ENCODE peak calls at places on chromosomes 1 and 21, in five cellular contexts. One of them, this sample, is unnamed.

GRCh38 chr1:117627562-117628165 is 21.8 kb downstream of the TENT5C start:
- DNase-seq in fibroblast of mammary gland: no peak
- DNase-seq in activated T-helper 1 cell treated with Interleukin-2 at 50 U/mL for 16 hours: no peak
- DNase-seq in K562: no peak
- DNase-seq in skeletal muscle cell: no peak
- DNase-seq in this sample: no peak

GRCh38 chr1:229855999-229856650 is 210.9 kb upstream of the GALNT2 start:
- DNase-seq in activated T-helper 1 cell treated with Interleukin-2 at 50 U/mL for 16 hours: no peak
- DNase-seq in fibroblast of mammary gland: no peak
- DNase-seq in skeletal muscle cell: no peak
- DNase-seq in K562: no peak
- DNase-seq in this sample: no peak

GRCh38 chr1:155210304-155210703 is 1.8 kb downstream of the MTX1 start:
- DNase-seq in skeletal muscle cell: no peak
- DNase-seq in K562: no peak
- DNase-seq in activated T-helper 1 cell treated with Interleukin-2 at 50 U/mL for 16 hours: no peak
- DNase-seq in fibroblast of mammary gland: no peak
- DNase-seq in this sample: no peak

GRCh38 chr1:15799004-15799867 is 8.2 kb downstream of the UQCRHL start:
- DNase-seq in fibroblast of mammary gland: peak
- DNase-seq in K562: peak
- DNase-seq in skeletal muscle cell: peak
- DNase-seq in activated T-helper 1 cell treated with Interleukin-2 at 50 U/mL for 16 hours: no peak
- DNase-seq in this sample: peak

GRCh38 chr1:58932820-58933598 is 149.2 kb upstream of the JUN start:
- DNase-seq in K562: no peak
- DNase-seq in fibroblast of mammary gland: peak
- DNase-seq in activated T-helper 1 cell treated with Interleukin-2 at 50 U/mL for 16 hours: no peak
- DNase-seq in skeletal muscle cell: peak
- DNase-seq in this sample: no peak

GRCh38 chr1:31671556-31672201 is 27.0 kb upstream of the PEF1 start:
- DNase-seq in skeletal muscle cell: no peak
- DNase-seq in activated T-helper 1 cell treated with Interleukin-2 at 50 U/mL for 16 hours: no peak
- DNase-seq in fibroblast of mammary gland: no peak
- DNase-seq in K562: no peak
- DNase-seq in this sample: no peak

GRCh38 chr1:233034845-233035244 is 84.4 kb downstream of the NTPCR start:
- DNase-seq in activated T-helper 1 cell treated with Interleukin-2 at 50 U/mL for 16 hours: no peak
- DNase-seq in fibroblast of mammary gland: no peak
- DNase-seq in skeletal muscle cell: no peak
- DNase-seq in K562: peak
- DNase-seq in this sample: no peak

GRCh38 chr1:85494957-85495266 is 30.0 kb upstream of the DDAH1 start:
- DNase-seq in activated T-helper 1 cell treated with Interleukin-2 at 50 U/mL for 16 hours: no peak
- DNase-seq in K562: peak
- DNase-seq in fibroblast of mammary gland: peak
- DNase-seq in skeletal muscle cell: no peak
- DNase-seq in this sample: no peak

GRCh38 chr1:220370041-220370700 is 97.9 kb upstream of the RAB3GAP2 start:
- DNase-seq in activated T-helper 1 cell treated with Interleukin-2 at 50 U/mL for 16 hours: no peak
- DNase-seq in fibroblast of mammary gland: peak
- DNase-seq in skeletal muscle cell: peak
- DNase-seq in K562: no peak
- DNase-seq in this sample: no peak

GRCh38 chr21:35202431-35202830 is 153.3 kb upstream of the RUNX1 start:
- DNase-seq in fibroblast of mammary gland: peak
- DNase-seq in skeletal muscle cell: no peak
- DNase-seq in activated T-helper 1 cell treated with Interleukin-2 at 50 U/mL for 16 hours: no peak
- DNase-seq in K562: no peak
- DNase-seq in this sample: no peak

GRCh38 chr1:161492827-161493226 is 12.4 kb upstream of the FCGR2A start:
- DNase-seq in activated T-helper 1 cell treated with Interleukin-2 at 50 U/mL for 16 hours: no peak
- DNase-seq in K562: no peak
- DNase-seq in skeletal muscle cell: no peak
- DNase-seq in fibroblast of mammary gland: no peak
- DNase-seq in this sample: no peak

This sample was measured in 8988T.